ENCODE peak calls at places on chromosomes 4 and X, in seven cellular contexts. H is stomach; K is esophagus squamous epithelium; L is Panc1; Q is transverse colon; S is naive thymus-derived CD4-positive, alpha-beta T cell; P is HCT116. J is an unnamed sample. For H3K9me3, the result is how much of the 10 kb centered on the place peaks cover.

GRCh38 chr4:185099024-185099682 is 43.9 kb upstream of the SLC25A4 start:
- DNase-seq in L (no peak), K (no peak), H (no peak), P (no peak), Q (no peak), S (no peak), J (no peak)

GRCh38 chr4:173932701-173933100 is 350.8 kb downstream of the FBXO8 start:
- DNase-seq in H (no peak), S (no peak), Q (no peak), L (no peak), K (no peak), P (no peak), J (no peak)

GRCh38 chr4:53987761-53988171 is 76.6 kb downstream of the CHIC2 start:
- DNase-seq in H (no peak), K (no peak), S (no peak), Q (no peak), P (peak), L (no peak), J (no peak)

GRCh38 chrX:153708415-153708814 is 15.8 kb downstream of the BCAP31 start:
- DNase-seq in K (no peak), P (no peak), S (no peak), Q (peak), H (peak), L (no peak), J (peak)

GRCh38 chr4:93448691-93449293 is 379.8 kb upstream of the ATOH1 start:
- DNase-seq in Q (no peak), P (no peak), K (no peak), H (no peak), S (no peak), L (no peak), J (no peak)

GRCh38 chr4:102429553-102429952 is 71.6 kb upstream of the NFKB1 start:
- DNase-seq in P (peak), K (no peak), Q (no peak), L (no peak), H (no peak), S (no peak), J (peak)

GRCh38 chr4:21790437-21791029 is 158.0 kb downstream of the KCNIP4 start:
- DNase-seq in H (no peak), Q (no peak), L (no peak), S (no peak), P (peak), K (no peak), J (no peak)

GRCh38 chr4:73976716-73977115 is 5.1 kb downstream of the PF4 start:
- DNase-seq in L (no peak), S (no peak), Q (no peak), H (no peak), P (no peak), K (no peak), J (no peak)

GRCh38 chr4:104524591-104524990 is 29.9 kb upstream of the CXXC4 start:
- DNase-seq in H (no peak), S (no peak), K (no peak), Q (no peak), P (no peak), L (no peak), J (no peak)

GRCh38 chrX:109830704-109831206 is 97.7 kb upstream of the ACSL4 start:
- DNase-seq in L (no peak), K (no peak), P (no peak), S (no peak), H (no peak), Q (no peak), J (no peak)

GRCh38 chrX:41963348-41963747 is 40.0 kb upstream of the CASK start:
- DNase-seq in K (no peak), Q (no peak), S (no peak), L (no peak), P (no peak), H (no peak), J (no peak)

GRCh38 chrX:111010151-111010550 is 85.8 kb upstream of the PAK3 start:
- DNase-seq in S (no peak), L (no peak), Q (no peak), K (no peak), H (no peak), P (no peak), J (no peak)

GRCh38 chr4:88865466-88865865 is 167.8 kb upstream of the NAP1L5 start:
- DNase-seq in Q (no peak), K (no peak), H (no peak), L (no peak), P (no peak), S (no peak), J (no peak)

GRCh38 chr4:151287409-151287808 is 10.4 kb downstream of the PRSS48 start:
- DNase-seq in P (no peak), S (no peak), Q (no peak), H (no peak), K (no peak), L (no peak), J (no peak)

GRCh38 chr4:75118739-75119138 is 185.8 kb downstream of the PARM1 start:
- DNase-seq in S (no peak), H (no peak), L (no peak), K (no peak), Q (no peak), P (no peak), J (no peak)

GRCh38 chrX:118562574-118563164 is 67.1 kb downstream of the DOCK11 start:
- DNase-seq in K (no peak), P (no peak), H (no peak), S (no peak), Q (no peak), L (no peak), J (no peak)

GRCh38 chr4:39565925-39566630 is 38.8 kb upstream of the UGDH start:
- DNase-seq in L (no peak), P (no peak), Q (no peak), S (no peak), K (no peak), H (no peak), J (no peak)

GRCh38 chr4:138540056-138540800 is 298.1 kb upstream of the SLC7A11 start:
- DNase-seq in K (no peak), H (no peak), L (no peak), S (no peak), P (no peak), Q (no peak), J (no peak)

GRCh38 chr4:13584481-13584880 is 40.2 kb upstream of the NKX3-2 start:
- DNase-seq in L (no peak), P (no peak), Q (no peak), K (no peak), S (no peak), H (no peak), J (no peak)

GRCh38 chrX:65999029-65999562 is 40.8 kb downstream of the VSIG4 start:
- DNase-seq in Q (no peak), L (no peak), P (no peak), S (no peak), H (no peak), K (no peak), J (no peak)

GRCh38 chrX:68807818-68808217 is 21.0 kb upstream of the EFNB1 start:
- DNase-seq in S (no peak), H (no peak), P (peak), Q (no peak), K (no peak), L (no peak), J (no peak)

GRCh38 chr4:77773101-77773500 is 46.1 kb downstream of the CNOT6L start:
- DNase-seq in S (no peak), P (no peak), H (no peak), L (no peak), Q (no peak), K (no peak), J (no peak)

GRCh38 chr4:128353791-128354190 is 66.2 kb upstream of the PGRMC2 start:
- DNase-seq in S (no peak), H (no peak), Q (no peak), K (no peak), P (no peak), L (no peak), J (no peak)

GRCh38 chr4:52173470-52174055 is 122.5 kb downstream of the SPATA18 start:
- DNase-seq in H (no peak), K (no peak), S (no peak), Q (no peak), P (no peak), L (no peak), J (peak)

GRCh38 chrX:43718956-43719355 is 62.9 kb downstream of the MAOA start:
- DNase-seq in P (no peak), K (no peak), Q (no peak), S (no peak), H (no peak), L (no peak), J (no peak)

GRCh38 chr4:101232074-101232776 is 115.1 kb downstream of the PPP3CA start:
- DNase-seq in K (no peak), L (no peak), Q (no peak), P (no peak), S (no peak), H (no peak), J (no peak)

GRCh38 chrX:38726596-38726995 is 74.7 kb upstream of the MID1IP1 start:
- DNase-seq in P (no peak), Q (no peak), H (no peak), K (no peak), S (no peak), L (no peak), J (no peak)

GRCh38 chr4:74114234-74114633 is 15.2 kb upstream of the CXCL2 start:
- DNase-seq in Q (no peak), H (no peak), S (no peak), K (no peak), P (no peak), L (no peak), J (no peak)

GRCh38 chr4:122588453-122589238 is 32.2 kb downstream of the IL21 start:
- DNase-seq in H (no peak), K (no peak), S (no peak), P (no peak), Q (no peak), L (no peak), J (no peak)

GRCh38 chr4:89708903-89709361 is 128.0 kb downstream of the SNCA start:
- DNase-seq in K (no peak), L (no peak), P (no peak), H (no peak), Q (no peak), S (no peak), J (no peak)

GRCh38 chr4:2830632-2831610 is 12.7 kb upstream of the ADD1 start:
- DNase-seq in L (no peak), Q (peak), P (no peak), K (no peak), H (peak), S (no peak), J (no peak)

DNA sequence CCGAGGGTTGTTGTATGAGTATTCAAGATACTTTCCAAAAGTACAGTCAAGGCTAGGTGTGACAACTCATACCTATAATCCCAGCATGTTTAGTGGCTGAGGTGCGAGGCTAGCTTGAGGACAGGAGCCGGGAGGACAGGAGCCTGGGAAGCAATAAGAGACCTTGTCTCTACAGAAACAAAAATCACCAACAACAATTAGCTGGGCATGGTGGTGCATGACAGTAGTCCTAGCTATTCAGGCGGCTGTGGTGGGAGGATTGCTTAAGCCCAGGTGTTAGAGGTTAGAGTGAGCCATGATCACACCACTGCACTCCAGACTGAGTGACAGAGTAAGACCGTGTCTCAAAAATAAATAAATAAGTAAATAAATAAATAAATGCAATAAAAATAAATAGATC is 91.6 kb downstream of the TLL1 start:
- DNase-seq in L (no peak), H (no peak), Q (no peak), K (no peak), S (no peak), P (no peak), J (no peak)
- H3K4me3 ChIP-seq in L (no peak), H (no peak), Q (no peak), K (no peak), S (no peak), P (no peak), J (no peak)

GRCh38 chrX:84170931-84171330 is 17.1 kb downstream of the RPS6KA6 start:
- DNase-seq in L (no peak), Q (no peak), H (no peak), K (no peak), P (no peak), S (no peak), J (no peak)
- H3K9me3 ChIP-seq in L (under half), Q (under half), H (under half), K (under half), P (under half), S (under half), J (under half)

DNA sequence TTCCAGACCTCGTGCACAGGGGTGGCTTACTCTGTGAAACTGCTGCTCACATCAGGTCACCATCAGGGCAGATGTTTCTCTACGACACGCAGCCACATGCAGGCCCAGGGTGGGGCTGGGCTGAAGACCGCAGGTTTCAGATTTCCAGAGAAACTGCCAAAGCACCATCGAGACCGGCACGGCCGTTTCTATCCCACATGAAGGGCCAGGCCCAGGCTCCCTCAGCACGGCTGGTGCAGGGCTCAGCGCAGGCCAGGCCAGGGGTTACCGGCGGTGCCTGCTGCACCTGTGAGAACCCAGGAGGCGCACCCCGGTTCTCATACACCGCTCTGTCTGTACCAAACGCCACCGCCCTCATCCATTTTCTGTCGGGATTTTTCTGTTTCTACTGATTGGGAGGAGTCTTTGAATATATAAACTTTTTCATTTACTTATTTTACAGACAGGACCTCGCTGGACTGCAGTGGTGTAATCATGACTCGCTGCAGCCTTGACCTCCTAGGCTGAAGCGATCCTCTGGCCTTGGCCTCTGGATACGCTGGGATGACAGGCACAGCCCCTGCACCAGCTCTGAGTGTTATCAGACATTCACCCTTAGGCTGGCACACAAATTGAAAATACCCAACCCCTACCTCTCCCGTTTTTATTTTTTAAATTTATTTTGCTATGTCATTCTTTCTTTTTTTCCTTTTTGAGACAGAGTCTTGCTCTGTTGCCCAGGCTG is 17.1 kb downstream of the CTBP1 start:
- DNase-seq in P (no peak), K (no peak), L (no peak), Q (no peak), H (no peak), S (no peak), J (peak)
- H3K27ac ChIP-seq in P (no peak), K (no peak), L (no peak), Q (no peak), H (no peak), S (no peak), J (no peak)

DNA sequence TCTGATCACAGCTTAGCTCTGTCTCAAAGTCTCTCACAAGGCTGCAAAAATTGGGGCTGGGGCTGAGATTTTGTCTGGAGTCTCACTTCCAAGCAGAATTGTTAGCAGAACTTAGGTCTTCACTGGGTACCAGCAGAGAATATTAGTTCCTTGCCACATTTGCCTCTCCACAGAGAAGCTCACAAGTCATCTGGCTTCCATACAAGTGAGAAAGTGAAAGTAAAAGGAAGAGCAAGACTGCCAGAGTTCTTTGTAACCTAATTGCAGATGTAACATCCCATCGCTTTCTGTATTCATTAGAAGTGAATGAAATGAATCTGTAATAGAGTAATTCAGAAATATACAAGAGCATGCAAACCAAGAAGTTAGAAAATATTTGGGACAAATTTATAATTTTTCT is 624.1 kb upstream of the GNPDA2 start:
- DNase-seq in K (no peak), Q (no peak), P (no peak), S (no peak), L (no peak), H (no peak), J (no peak)
- H3K4me3 ChIP-seq in K (no peak), Q (peak), P (no peak), S (no peak), L (no peak), H (peak), J (peak)

GRCh38 chr4:132299866-132300265 is 849.2 kb upstream of the PCDH10 start:
- DNase-seq in K (no peak), H (no peak), P (no peak), L (no peak), Q (no peak), S (no peak), J (no peak)
- H3K9me3 ChIP-seq in K (under half), H (under half), P (under half), L (under half), Q (under half), S (under half), J (under half)